ENCODE peak calls at places on chromosome 18, in nine cellular contexts. One of them, this sample, is unnamed.

GRCh38 chr18:35282353-35282752 is 7.7 kb downstream of the ZSCAN30 start:
- DNase-seq in fibroblast of lung: peak
- DNase-seq in tibial artery: no peak
- DNase-seq in transverse colon: no peak
- DNase-seq in K562: no peak
- DNase-seq in foreskin fibroblast: peak
- DNase-seq in BE2C: no peak
- DNase-seq in H7: no peak
- DNase-seq in right cardiac atrium: no peak
- DNase-seq in this sample: peak

GRCh38 chr18:31992836-31993575 is 25.6 kb upstream of the RNF125 start:
- DNase-seq in foreskin fibroblast: no peak
- DNase-seq in H7: peak
- DNase-seq in fibroblast of lung: peak
- DNase-seq in BE2C: no peak
- DNase-seq in right cardiac atrium: no peak
- DNase-seq in transverse colon: no peak
- DNase-seq in K562: no peak
- DNase-seq in tibial artery: no peak
- DNase-seq in this sample: no peak

GRCh38 chr18:78183815-78184214 is 795.8 kb upstream of the SALL3 start:
- DNase-seq in BE2C: no peak
- DNase-seq in K562: no peak
- DNase-seq in transverse colon: no peak
- DNase-seq in H7: no peak
- DNase-seq in tibial artery: no peak
- DNase-seq in foreskin fibroblast: no peak
- DNase-seq in right cardiac atrium: no peak
- DNase-seq in fibroblast of lung: no peak
- DNase-seq in this sample: no peak

GRCh38 chr18:27062802-27063201 is 122.3 kb downstream of the CHST9 start:
- DNase-seq in transverse colon: no peak
- DNase-seq in right cardiac atrium: no peak
- DNase-seq in H7: no peak
- DNase-seq in K562: no peak
- DNase-seq in foreskin fibroblast: no peak
- DNase-seq in fibroblast of lung: no peak
- DNase-seq in BE2C: no peak
- DNase-seq in tibial artery: no peak
- DNase-seq in this sample: no peak

GRCh38 chr18:78726326-78727056 is 253.1 kb upstream of the SALL3 start:
- DNase-seq in fibroblast of lung: no peak
- DNase-seq in BE2C: no peak
- DNase-seq in H7: no peak
- DNase-seq in K562: no peak
- DNase-seq in foreskin fibroblast: no peak
- DNase-seq in tibial artery: no peak
- DNase-seq in right cardiac atrium: no peak
- DNase-seq in transverse colon: no peak
- DNase-seq in this sample: no peak

GRCh38 chr18:36382854-36383253 is 85.3 kb downstream of the FHOD3 start:
- DNase-seq in transverse colon: no peak
- DNase-seq in H7: no peak
- DNase-seq in foreskin fibroblast: no peak
- DNase-seq in BE2C: no peak
- DNase-seq in right cardiac atrium: no peak
- DNase-seq in K562: no peak
- DNase-seq in tibial artery: no peak
- DNase-seq in fibroblast of lung: no peak
- DNase-seq in this sample: no peak

GRCh38 chr18:41645600-41646360 is 309.3 kb upstream of the PIK3C3 start:
- DNase-seq in fibroblast of lung: no peak
- DNase-seq in right cardiac atrium: no peak
- DNase-seq in transverse colon: no peak
- DNase-seq in BE2C: no peak
- DNase-seq in tibial artery: no peak
- DNase-seq in foreskin fibroblast: no peak
- DNase-seq in H7: no peak
- DNase-seq in K562: no peak
- DNase-seq in this sample: no peak

GRCh38 chr18:12009581-12010140 is 28.4 kb downstream of the IMPA2 start:
- DNase-seq in right cardiac atrium: no peak
- DNase-seq in K562: no peak
- DNase-seq in fibroblast of lung: no peak
- DNase-seq in transverse colon: no peak
- DNase-seq in foreskin fibroblast: no peak
- DNase-seq in H7: no peak
- DNase-seq in BE2C: no peak
- DNase-seq in tibial artery: no peak
- DNase-seq in this sample: no peak

GRCh38 chr18:43917487-43917886 is 640.2 kb upstream of the SYT4 start:
- DNase-seq in fibroblast of lung: no peak
- DNase-seq in foreskin fibroblast: no peak
- DNase-seq in tibial artery: no peak
- DNase-seq in BE2C: no peak
- DNase-seq in transverse colon: no peak
- DNase-seq in right cardiac atrium: no peak
- DNase-seq in H7: no peak
- DNase-seq in K562: no peak
- DNase-seq in this sample: no peak

DNA sequence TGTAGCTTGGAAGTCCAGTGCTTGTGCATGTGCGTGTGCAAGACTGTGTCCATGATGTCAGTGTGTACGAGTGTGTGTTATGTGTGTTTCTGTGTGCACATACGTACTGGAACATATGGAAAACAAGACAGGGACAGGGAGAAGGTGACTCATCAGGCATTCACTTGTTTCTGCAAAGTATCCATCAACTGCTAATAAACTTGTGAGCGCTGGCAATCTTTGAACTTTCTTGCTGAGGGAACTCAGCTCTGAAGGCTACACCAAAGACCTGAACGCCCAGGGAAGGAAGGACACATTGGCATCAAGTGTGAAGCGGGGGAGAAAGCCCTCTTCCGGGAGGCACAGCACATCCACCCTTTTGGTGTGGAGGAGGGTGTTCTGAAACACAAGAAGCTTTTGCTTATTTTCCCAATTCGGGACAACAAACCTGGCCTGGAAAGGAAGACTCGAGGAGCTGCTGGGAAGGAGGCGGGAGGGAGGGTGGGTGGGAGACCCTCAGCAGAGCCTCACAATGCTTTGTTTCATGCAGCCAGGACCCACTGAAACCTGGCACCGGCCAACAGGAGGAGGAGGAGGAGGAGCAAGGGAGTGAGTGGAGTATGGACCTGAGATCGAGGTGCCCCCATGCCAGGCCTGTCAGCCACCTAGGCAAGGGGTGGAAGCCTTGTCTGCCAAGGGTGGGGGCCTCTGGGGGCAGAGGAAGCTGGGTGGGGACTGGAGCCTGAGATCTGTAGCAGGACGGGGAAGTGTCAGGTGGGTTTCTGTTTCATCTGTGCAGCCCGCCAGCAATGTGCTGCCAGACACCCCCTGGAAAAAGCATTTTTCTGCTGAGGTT is 26.8 kb downstream of the SMAD7 start:
- DNase-seq in H7: no peak
- DNase-seq in right cardiac atrium: peak
- DNase-seq in transverse colon: no peak
- DNase-seq in foreskin fibroblast: peak
- DNase-seq in tibial artery: no peak
- DNase-seq in K562: no peak
- DNase-seq in BE2C: no peak
- DNase-seq in fibroblast of lung: peak
- DNase-seq in this sample: peak
- H3K4me3 ChIP-seq in H7: no peak
- H3K4me3 ChIP-seq in right cardiac atrium: no peak
- H3K4me3 ChIP-seq in transverse colon: no peak
- H3K4me3 ChIP-seq in foreskin fibroblast: no peak
- H3K4me3 ChIP-seq in tibial artery: peak
- H3K4me3 ChIP-seq in K562: no peak
- H3K4me3 ChIP-seq in BE2C: no peak
- H3K4me3 ChIP-seq in fibroblast of lung: no peak
- H3K4me3 ChIP-seq in this sample: no peak

GRCh38 chr18:49654347-49654746 is 92.5 kb downstream of the LIPG start:
- DNase-seq in transverse colon: no peak
- DNase-seq in tibial artery: no peak
- DNase-seq in right cardiac atrium: no peak
- DNase-seq in BE2C: no peak
- DNase-seq in foreskin fibroblast: no peak
- DNase-seq in H7: no peak
- DNase-seq in K562: no peak
- DNase-seq in fibroblast of lung: no peak
- DNase-seq in this sample: no peak

GRCh38 chr18:49655266-49656097 is 93.6 kb downstream of the LIPG start:
- DNase-seq in foreskin fibroblast: no peak
- DNase-seq in right cardiac atrium: no peak
- DNase-seq in tibial artery: no peak
- DNase-seq in K562: no peak
- DNase-seq in H7: no peak
- DNase-seq in transverse colon: no peak
- DNase-seq in BE2C: no peak
- DNase-seq in fibroblast of lung: no peak
- DNase-seq in this sample: no peak

GRCh38 chr18:49650426-49650891 is 88.6 kb downstream of the LIPG start:
- DNase-seq in fibroblast of lung: no peak
- DNase-seq in tibial artery: no peak
- DNase-seq in right cardiac atrium: no peak
- DNase-seq in foreskin fibroblast: no peak
- DNase-seq in H7: no peak
- DNase-seq in BE2C: no peak
- DNase-seq in transverse colon: no peak
- DNase-seq in K562: no peak
- DNase-seq in this sample: no peak

GRCh38 chr18:49651033-49651432 is 89.2 kb downstream of the LIPG start:
- DNase-seq in tibial artery: no peak
- DNase-seq in H7: no peak
- DNase-seq in transverse colon: no peak
- DNase-seq in K562: no peak
- DNase-seq in fibroblast of lung: no peak
- DNase-seq in foreskin fibroblast: no peak
- DNase-seq in right cardiac atrium: no peak
- DNase-seq in BE2C: no peak
- DNase-seq in this sample: no peak

DNA sequence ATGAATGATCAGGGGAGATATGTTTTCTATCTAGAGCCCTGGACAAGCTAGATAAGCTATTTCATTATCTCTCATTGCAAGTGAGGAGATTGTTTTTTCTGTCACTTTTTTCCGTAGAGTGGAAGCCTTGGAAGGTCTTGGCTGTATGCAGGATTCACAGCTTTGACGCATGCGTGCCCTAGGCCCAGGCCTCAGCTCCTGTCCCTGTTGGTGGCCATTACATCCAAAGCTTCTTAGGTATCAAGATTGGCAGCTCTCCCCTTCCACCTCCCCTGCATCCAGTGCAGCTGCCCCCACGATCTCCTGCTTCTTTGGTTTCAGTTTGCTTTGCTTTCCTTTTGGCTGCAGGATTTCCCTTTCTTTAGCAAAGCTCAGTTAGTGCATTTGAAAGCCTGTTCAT is 91.0 kb downstream of the LIPG start:
- DNase-seq in K562: no peak
- DNase-seq in BE2C: no peak
- DNase-seq in tibial artery: no peak
- DNase-seq in fibroblast of lung: no peak
- DNase-seq in right cardiac atrium: no peak
- DNase-seq in H7: no peak
- DNase-seq in foreskin fibroblast: no peak
- DNase-seq in transverse colon: no peak
- DNase-seq in this sample: no peak
- H3K4me3 ChIP-seq in K562: no peak
- H3K4me3 ChIP-seq in BE2C: no peak
- H3K4me3 ChIP-seq in tibial artery: no peak
- H3K4me3 ChIP-seq in fibroblast of lung: no peak
- H3K4me3 ChIP-seq in right cardiac atrium: no peak
- H3K4me3 ChIP-seq in H7: no peak
- H3K4me3 ChIP-seq in foreskin fibroblast: no peak
- H3K4me3 ChIP-seq in transverse colon: no peak
- H3K4me3 ChIP-seq in this sample: peak

GRCh38 chr18:40088130-40088529 is 1866.9 kb upstream of the PIK3C3 start:
- DNase-seq in BE2C: no peak
- DNase-seq in tibial artery: no peak
- DNase-seq in right cardiac atrium: no peak
- DNase-seq in H7: no peak
- DNase-seq in K562: no peak
- DNase-seq in fibroblast of lung: no peak
- DNase-seq in transverse colon: no peak
- DNase-seq in foreskin fibroblast: no peak
- DNase-seq in this sample: no peak
- H3K4me3 ChIP-seq in BE2C: no peak
- H3K4me3 ChIP-seq in tibial artery: peak
- H3K4me3 ChIP-seq in right cardiac atrium: peak
- H3K4me3 ChIP-seq in H7: no peak
- H3K4me3 ChIP-seq in K562: no peak
- H3K4me3 ChIP-seq in fibroblast of lung: no peak
- H3K4me3 ChIP-seq in transverse colon: no peak
- H3K4me3 ChIP-seq in foreskin fibroblast: no peak
- H3K4me3 ChIP-seq in this sample: peak

DNA sequence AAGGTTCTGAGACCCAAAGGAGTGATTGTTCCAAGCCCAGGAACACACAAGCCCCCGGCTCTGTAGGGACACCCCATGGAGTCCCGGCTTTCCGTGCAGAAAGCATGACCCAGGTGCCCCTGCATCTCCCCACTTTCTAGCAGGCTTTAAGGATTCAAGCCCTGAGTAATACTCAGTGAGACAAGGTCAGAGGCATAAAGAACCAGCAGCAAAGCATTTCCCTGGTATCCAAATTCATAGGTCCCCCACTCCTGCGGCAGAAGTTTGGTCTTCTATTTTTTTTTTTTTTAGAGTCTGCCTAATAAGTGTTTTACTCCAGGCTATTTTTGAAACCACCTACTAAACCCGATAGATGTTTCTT is 16.3 kb downstream of the TSHZ1 start:
- DNase-seq in right cardiac atrium: no peak
- DNase-seq in tibial artery: no peak
- DNase-seq in foreskin fibroblast: no peak
- DNase-seq in transverse colon: no peak
- DNase-seq in K562: no peak
- DNase-seq in BE2C: no peak
- DNase-seq in H7: no peak
- DNase-seq in fibroblast of lung: no peak
- DNase-seq in this sample: no peak
- H3K4me3 ChIP-seq in right cardiac atrium: peak
- H3K4me3 ChIP-seq in tibial artery: peak
- H3K4me3 ChIP-seq in foreskin fibroblast: peak
- H3K4me3 ChIP-seq in transverse colon: peak
- H3K4me3 ChIP-seq in K562: no peak
- H3K4me3 ChIP-seq in BE2C: no peak
- H3K4me3 ChIP-seq in H7: no peak
- H3K4me3 ChIP-seq in fibroblast of lung: peak
- H3K4me3 ChIP-seq in this sample: no peak

DNA sequence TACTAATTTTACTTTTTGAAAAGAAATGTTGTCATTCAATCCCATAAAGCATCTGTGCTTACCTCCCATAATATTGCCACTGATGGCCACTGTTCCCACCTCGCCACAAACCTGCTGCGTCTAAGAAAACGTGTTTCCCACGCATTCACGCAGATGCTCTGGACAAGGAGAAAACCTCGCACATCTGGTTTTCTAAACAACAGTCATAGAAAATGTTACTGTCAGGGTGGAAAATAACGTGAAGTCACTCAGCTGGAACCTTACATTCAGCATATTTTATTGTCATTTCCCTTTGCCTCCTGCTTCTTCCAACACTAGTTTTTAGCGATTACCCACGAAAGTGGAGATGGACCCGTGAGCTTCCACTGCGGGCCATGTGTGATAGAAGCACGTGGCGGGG is 94.2 kb downstream of the MTCL1 start:
- DNase-seq in H7: no peak
- DNase-seq in fibroblast of lung: no peak
- DNase-seq in tibial artery: no peak
- DNase-seq in foreskin fibroblast: no peak
- DNase-seq in right cardiac atrium: no peak
- DNase-seq in BE2C: no peak
- DNase-seq in K562: no peak
- DNase-seq in transverse colon: no peak
- DNase-seq in this sample: no peak
- H3K4me3 ChIP-seq in H7: no peak
- H3K4me3 ChIP-seq in fibroblast of lung: no peak
- H3K4me3 ChIP-seq in tibial artery: peak
- H3K4me3 ChIP-seq in foreskin fibroblast: no peak
- H3K4me3 ChIP-seq in right cardiac atrium: no peak
- H3K4me3 ChIP-seq in BE2C: no peak
- H3K4me3 ChIP-seq in K562: no peak
- H3K4me3 ChIP-seq in transverse colon: no peak
- H3K4me3 ChIP-seq in this sample: no peak